ENCODE peak calls at places on chromosome 1, in five cellular contexts. L is fibroblast of lung, D is PC-3, A is pancreas, K is stomach. X is an unnamed sample.

GRCh38 chr1:246641394-246641793 is 75.1 kb downstream of the CNST start:
- DNase-seq in K (no peak), A (no peak), L (no peak), D (no peak), X (no peak)

GRCh38 chr1:197614916-197615692 is 160.2 kb downstream of the DENND1B start:
- DNase-seq in L (peak; percentile 53), D (peak; percentile 46), K (peak; percentile 25), A (no peak), X (peak; percentile 51)

GRCh38 chr1:22533244-22533643 is 30.0 kb upstream of the EPHA8 start:
- DNase-seq in A (no peak), L (no peak), D (no peak), K (no peak), X (no peak)

GRCh38 chr1:195202271-195202670 is 1406.0 kb downstream of the KCNT2 start:
- DNase-seq in L (peak; percentile 94), K (no peak), A (no peak), D (no peak), X (no peak)

GRCh38 chr1:11828511-11828910 is 19.1 kb downstream of the NPPA start:
- DNase-seq in A (no peak), K (no peak), L (no peak), D (no peak), X (no peak)

GRCh38 chr1:160800142-160800541 is 4.2 kb downstream of the LY9 start:
- DNase-seq in K (no peak), D (no peak), A (no peak), L (no peak), X (no peak)

GRCh38 chr1:243230914-243231313 is 24.2 kb downstream of the CEP170 start:
- DNase-seq in D (peak; percentile 58), A (no peak), K (no peak), L (peak; percentile 57), X (peak; percentile 55)

GRCh38 chr1:113479713-113480676 is 89.7 kb downstream of the MAGI3 start:
- DNase-seq in K (no peak), A (no peak), D (peak; percentile 20), L (peak; percentile 11), X (no peak)

GRCh38 chr1:199857103-199857502 is 170.4 kb upstream of the NR5A2 start:
- DNase-seq in L (peak; percentile 39), K (no peak), A (no peak), D (no peak), X (peak; percentile 50)

GRCh38 chr1:164132001-164132400 is 427.0 kb upstream of the PBX1 start:
- DNase-seq in D (no peak), K (no peak), L (no peak), A (no peak), X (no peak)
- H3K9me3 ChIP-seq in D (no peaks in the 10 kb centered on the region), K (no peaks in the 10 kb centered on the region), L (no peaks in the 10 kb centered on the region), A (no peaks in the 10 kb centered on the region), X (peaks cover 4% of the 10 kb centered on the region)

GRCh38 chr1:227733309-227733705 is 1.8 kb downstream of the JMJD4 start:
- DNase-seq in D (no peak), K (no peak), A (no peak), L (no peak), X (no peak)
- H3K4me1 ChIP-seq in D (peaks cover 32% of the 10 kb centered on the region), K (peaks cover 76% of the 10 kb centered on the region), A (peaks cover 18% of the 10 kb centered on the region), L (peaks cover 4% of the 10 kb centered on the region), X (peaks cover 57% of the 10 kb centered on the region)

DNA sequence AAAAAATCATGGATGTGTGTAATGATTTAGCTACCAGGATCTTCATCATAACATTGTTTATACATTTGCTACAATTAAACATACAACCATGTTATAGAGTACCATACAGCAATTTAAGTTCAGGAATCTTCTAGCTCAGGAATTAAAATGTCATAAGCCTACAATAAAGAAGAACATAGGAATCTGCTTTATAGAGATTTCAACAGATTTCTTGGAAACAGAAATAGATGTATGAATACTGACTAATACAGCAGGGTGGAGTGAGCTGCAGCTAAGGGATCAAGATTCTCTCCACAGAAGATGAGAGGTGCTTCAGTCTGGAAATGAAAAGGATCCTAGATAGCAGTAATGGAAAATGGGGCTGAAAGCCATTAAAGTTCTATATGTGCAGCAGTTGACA is 74.0 kb downstream of the DNTTIP2 start:
- DNase-seq in A (no peak), D (peak; percentile 46), L (peak; percentile 56), K (no peak), X (peak; percentile 61)
- H3K9me3 ChIP-seq in A (no peaks in the 10 kb centered on the region), D (peaks cover 9% of the 10 kb centered on the region), L (no peaks in the 10 kb centered on the region), K (no peaks in the 10 kb centered on the region), X (peaks cover 6% of the 10 kb centered on the region)

GRCh38 chr1:157176591-157177121 is 38.5 kb upstream of the ETV3 start:
- DNase-seq in A (no peak), K (no peak), L (no peak), D (no peak), X (no peak)
- H3K4me1 ChIP-seq in A (no peaks in the 10 kb centered on the region), K (no peaks in the 10 kb centered on the region), L (no peaks in the 10 kb centered on the region), D (no peaks in the 10 kb centered on the region), X (no peaks in the 10 kb centered on the region)

DNA sequence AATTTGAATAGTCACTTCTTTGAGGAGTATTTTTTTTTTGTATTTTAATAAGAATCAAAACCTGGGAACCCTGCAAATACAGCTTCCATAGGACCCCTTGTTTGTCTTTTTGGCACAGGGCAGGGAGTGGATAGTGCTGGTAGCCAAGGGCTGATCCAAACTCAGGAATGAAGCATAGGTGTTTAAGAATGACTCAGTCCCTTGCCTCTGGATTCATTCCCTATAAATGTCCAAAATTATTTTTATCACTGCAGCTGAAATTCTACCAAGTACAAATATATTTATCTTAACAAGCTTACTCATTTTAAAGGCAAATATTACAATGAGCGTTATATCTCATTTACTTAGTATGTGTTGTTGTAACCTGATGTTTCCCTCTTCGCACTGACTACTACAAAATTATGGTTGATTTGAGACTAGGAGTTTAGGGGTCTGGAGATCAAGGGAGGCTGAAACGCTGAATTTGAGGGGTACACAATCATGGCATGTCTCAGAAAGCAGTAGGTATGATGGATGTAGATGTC is 278.6 kb upstream of the LYPLAL1 start:
- DNase-seq in D (peak; percentile 97), L (no peak), K (no peak), A (no peak), X (no peak)
- H3K9me3 ChIP-seq in D (no peaks in the 10 kb centered on the region), L (no peaks in the 10 kb centered on the region), K (no peaks in the 10 kb centered on the region), A (no peaks in the 10 kb centered on the region), X (no peaks in the 10 kb centered on the region)